ENCODE peak calls at places on chromosome 7, in six cellular contexts. Y is neural crest cell; Q is A172; E is effector memory CD8-positive, alpha-beta T cell; B is GM12891; H is nucleus accumbens. O is an unnamed sample.
A peak's percentile ranks its signal among the peaks of the same experiment; 100 is the strongest.

GRCh38 chr7:19665399-19666008 is 43.3 kb downstream of the POLR1F start:
- DNase-seq in Y (no peak), Q (peak; percentile 33), E (no peak), B (no peak), H (no peak), O (peak; percentile 11)

GRCh38 chr7:135678612-135679575 is 16.6 kb downstream of the STMP1 start:
- DNase-seq in Y (no peak), Q (peak; percentile 69), E (no peak), B (no peak), H (no peak), O (no peak)

GRCh38 chr7:96224682-96225081 is 97.2 kb downstream of the SLC25A13 start:
- DNase-seq in Y (no peak), Q (no peak), E (no peak), B (no peak), H (no peak), O (no peak)

GRCh38 chr7:92135100-92135429 is 788 bp upstream of the CYP51A1 start:
- DNase-seq in Y (no peak), Q (peak; percentile 8), E (no peak), B (no peak), H (no peak), O (peak; percentile 12)

GRCh38 chr7:27608776-27609495 is 53.7 kb downstream of the HIBADH start:
- DNase-seq in Y (no peak), Q (peak; percentile 81), E (no peak), B (no peak), H (no peak), O (no peak)

GRCh38 chr7:16739863-16740622 is 13.5 kb upstream of the TSPAN13 start:
- DNase-seq in Y (no peak), Q (peak; percentile 98), E (no peak), B (no peak), H (no peak), O (no peak)

GRCh38 chr7:54687518-54688212 is 71.3 kb downstream of the SEC61G start:
- DNase-seq in Y (no peak), Q (no peak), E (no peak), B (no peak), H (no peak), O (no peak)

GRCh38 chr7:75914655-75915415 is at the start of gene POR:
- DNase-seq in Y (peak; percentile 97), Q (peak; percentile 87), E (peak; percentile 97), B (peak; percentile 92), H (peak; percentile 96), O (peak; percentile 93)

GRCh38 chr7:130890176-130891020 is 156.4 kb upstream of the KLF14 start:
- DNase-seq in Y (no peak), Q (no peak), E (no peak), B (no peak), H (no peak), O (no peak)

GRCh38 chr7:115779561-115779960 is 251.0 kb downstream of the TFEC start:
- DNase-seq in Y (no peak), Q (no peak), E (no peak), B (no peak), H (no peak), O (no peak)

GRCh38 chr7:12757443-12757842 is 70.0 kb downstream of the ARL4A start:
- DNase-seq in Y (no peak), Q (peak; percentile 79), E (no peak), B (no peak), H (no peak), O (no peak)

GRCh38 chr7:19560111-19560883 is 148.5 kb downstream of the POLR1F start:
- DNase-seq in Y (no peak), Q (peak; percentile 86), E (no peak), B (no peak), H (no peak), O (no peak)

GRCh38 chr7:152574892-152575511 is 100.9 kb downstream of the XRCC2 start:
- DNase-seq in Y (no peak), Q (no peak), E (no peak), B (peak; percentile 27), H (no peak), O (no peak)

GRCh38 chr7:5478568-5479045 is 55.0 kb upstream of the TNRC18 start:
- DNase-seq in Y (no peak), Q (no peak), E (no peak), B (no peak), H (no peak), O (no peak)

GRCh38 chr7:27143022-27143949 is at the start of gene HOXA5:
- DNase-seq in Y (peak; percentile 64), Q (peak; percentile 91), E (no peak), B (no peak), H (no peak), O (no peak)

GRCh38 chr7:69893915-69894314 is 295.6 kb downstream of the AUTS2 start:
- DNase-seq in Y (no peak), Q (no peak), E (no peak), B (no peak), H (no peak), O (no peak)

GRCh38 chr7:44471436-44471835 is 19.0 kb downstream of the NUDCD3 start:
- DNase-seq in Y (no peak), Q (no peak), E (no peak), B (no peak), H (no peak), O (no peak)

O was measured in GM18507.